ENCODE peak calls at places on chromosome 6, in five cellular contexts. R is suprapubic skin, K is heart right ventricle, C is HL-60, J is astrocyte. P is an unnamed sample.

GRCh38 chr6:2973656-2974055 is 2.3 kb upstream of the SERPINB6 start:
- DNase-seq in R (no peak), K (no peak), C (no peak), J (no peak), P (no peak)

GRCh38 chr6:44740566-44741120 is 353.1 kb downstream of the CDC5L start:
- DNase-seq in R (no peak), K (no peak), C (no peak), J (no peak), P (no peak)

GRCh38 chr6:75275067-75275466 is 9.5 kb downstream of the TMEM30A start:
- DNase-seq in R (no peak), K (no peak), C (no peak), J (peak; percentile 97), P (no peak)

GRCh38 chr6:36633915-36634314 is 39.8 kb downstream of the SRSF3 start:
- DNase-seq in R (no peak), K (peak; percentile 77), C (no peak), J (peak; percentile 89), P (no peak)

GRCh38 chr6:13378669-13379590 is 50.6 kb upstream of the TBC1D7 start:
- DNase-seq in R (peak; percentile 63), K (no peak), C (no peak), J (no peak), P (peak; percentile 70)

GRCh38 chr6:1893470-1894130 is 283.9 kb downstream of the FOXC1 start:
- DNase-seq in R (no peak), K (no peak), C (no peak), J (no peak), P (no peak)

GRCh38 chr6:133835901-133836300 is 53.0 kb upstream of the TCF21 start:
- DNase-seq in R (no peak), K (no peak), C (no peak), J (no peak), P (no peak)

GRCh38 chr6:167487706-167488664 is 163.1 kb downstream of the TTLL2 start:
- DNase-seq in R (no peak), K (no peak), C (no peak), J (no peak), P (no peak)

GRCh38 chr6:153096792-153097191 is 34.3 kb downstream of the RGS17 start:
- DNase-seq in R (no peak), K (no peak), C (no peak), J (no peak), P (no peak)

GRCh38 chr6:14499804-14500203 is 382.2 kb downstream of the CD83 start:
- DNase-seq in R (no peak), K (no peak), C (no peak), J (peak; percentile 90), P (no peak)

GRCh38 chr6:144279484-144280150 is 5.5 kb upstream of the UTRN start:
- DNase-seq in R (no peak), K (no peak), C (no peak), J (no peak), P (no peak)

GRCh38 chr6:113184291-113184690 is 672.9 kb upstream of the MARCKS start:
- DNase-seq in R (no peak), K (no peak), C (no peak), J (peak; percentile 98), P (no peak)

GRCh38 chr6:84018453-84019061 is 15.0 kb upstream of the MRAP2 start:
- DNase-seq in R (no peak), K (no peak), C (no peak), J (no peak), P (no peak)

GRCh38 chr6:15936503-15936902 is 192.4 kb upstream of the MYLIP start:
- DNase-seq in R (no peak), K (no peak), C (peak; percentile 60), J (no peak), P (peak; percentile 4)

GRCh38 chr6:65876668-65877067 is 169.6 kb upstream of the EYS start:
- DNase-seq in R (no peak), K (no peak), C (no peak), J (no peak), P (no peak)

GRCh38 chr6:31055401-31055800 is 45.1 kb downstream of the MUC22 start:
- DNase-seq in R (no peak), K (no peak), C (no peak), J (peak; percentile 40), P (no peak)

GRCh38 chr6:155349129-155349528 is 34.8 kb upstream of the TFB1M start:
- DNase-seq in R (no peak), K (no peak), C (no peak), J (peak; percentile 45), P (no peak)

GRCh38 chr6:28078836-28079235 is 1.5 kb upstream of the ZNF165 start:
- DNase-seq in R (no peak), K (no peak), C (no peak), J (no peak), P (no peak)

GRCh38 chr6:56292505-56293181 is 45.3 kb upstream of the COL21A1 start:
- DNase-seq in R (no peak), K (peak; percentile 44), C (peak; percentile 39), J (peak; percentile 35), P (peak; percentile 7)

GRCh38 chr6:157822221-157823000 is 635 bp upstream of the SNX9 start:
- DNase-seq in R (no peak), K (peak; percentile 27), C (no peak), J (no peak), P (no peak)

GRCh38 chr6:52517502-52518278 is 59.2 kb downstream of the TRAM2 start:
- DNase-seq in R (no peak), K (peak; percentile 91), C (no peak), J (peak; percentile 96), P (no peak)

GRCh38 chr6:75206338-75207210 is 721 bp upstream of the COL12A1 start:
- DNase-seq in R (no peak), K (no peak), C (no peak), J (peak; percentile 57), P (no peak)

GRCh38 chr6:31395832-31396231 is 7.6 kb upstream of the MICA start:
- DNase-seq in R (no peak), K (no peak), C (no peak), J (no peak), P (no peak)

DNA sequence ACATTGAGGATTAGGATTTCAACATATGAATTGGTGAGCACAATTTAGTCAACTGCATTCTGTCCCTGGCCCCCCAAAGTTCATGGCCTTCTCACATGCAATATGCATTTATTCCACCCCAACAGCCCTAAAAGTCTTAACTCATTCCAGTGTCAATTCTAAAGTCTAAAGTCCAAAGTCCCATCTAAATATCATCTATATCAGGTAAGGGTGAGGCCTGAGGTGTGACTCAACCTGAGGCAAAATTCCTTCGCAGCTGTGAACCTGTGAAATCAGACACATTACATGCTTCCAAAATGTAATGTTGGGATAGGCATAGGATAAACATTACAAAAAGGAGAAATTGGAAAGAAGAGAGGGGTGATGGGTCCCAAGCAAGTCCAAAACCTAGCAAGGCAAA is 27.8 kb downstream of the CLIC5 start:
- DNase-seq in R (no peak), K (no peak), C (no peak), J (no peak), P (no peak)
- H3K27ac ChIP-seq in R (no peak overlapping the region), K (peak overlapping the region; percentile 94), C (no peak overlapping the region), J (no peak overlapping the region), P (no peak overlapping the region)

GRCh38 chr6:139944131-139944530 is 569.7 kb upstream of the CITED2 start:
- DNase-seq in R (no peak), K (no peak), C (no peak), J (no peak), P (no peak)
- H3K27ac ChIP-seq in R (no peak overlapping the region), K (no peak overlapping the region), C (no peak overlapping the region), J (peak overlapping the region; percentile 87), P (no peak overlapping the region)

GRCh38 chr6:22145823-22146379 is 150.9 kb downstream of the PRL start:
- DNase-seq in R (no peak), K (peak; percentile 37), C (peak; percentile 49), J (peak; percentile 82), P (no peak)

GRCh38 chr6:22145294-22145693 is 151.5 kb downstream of the PRL start:
- DNase-seq in R (no peak), K (no peak), C (no peak), J (no peak), P (no peak)

GRCh38 chr6:22146581-22147468 is 150.0 kb downstream of the PRL start:
- DNase-seq in R (no peak), K (no peak), C (no peak), J (no peak), P (no peak)

GRCh38 chr6:22142931-22143330 is 153.9 kb downstream of the PRL start:
- DNase-seq in R (no peak), K (no peak), C (no peak), J (no peak), P (no peak)

DNA sequence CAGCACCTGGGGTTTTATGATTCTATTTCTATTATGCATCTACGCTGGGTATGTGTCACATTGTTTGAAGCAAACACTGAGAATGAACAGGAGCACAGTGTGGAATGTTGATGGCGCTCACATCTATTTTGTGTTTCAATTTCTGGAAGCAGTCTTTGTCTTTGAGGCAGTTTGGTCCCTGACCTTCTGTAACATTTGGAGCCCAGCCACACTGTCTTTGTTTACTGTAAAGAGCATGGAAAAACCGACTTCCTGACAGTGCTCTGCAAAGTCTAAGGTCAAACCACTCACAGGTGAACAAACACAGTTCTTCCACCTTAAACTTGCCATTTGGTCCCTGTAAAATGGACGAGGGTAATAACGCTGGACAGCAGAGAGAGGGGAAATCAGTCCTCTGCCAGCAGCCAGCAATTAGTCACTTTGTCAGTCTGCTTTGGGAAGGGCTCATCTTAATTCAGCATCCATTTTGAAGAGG is 155.5 kb downstream of the PRL start:
- DNase-seq in R (no peak), K (peak; percentile 70), C (no peak), J (peak; percentile 74), P (no peak)
- H3K27ac ChIP-seq in R (no peak overlapping the region), K (peak overlapping the region; percentile 68), C (no peak overlapping the region), J (no peak overlapping the region), P (no peak overlapping the region)

GRCh38 chr6:169211881-169212280 is 41.8 kb downstream of the THBS2 start:
- DNase-seq in R (no peak), K (no peak), C (no peak), J (no peak), P (no peak)

GRCh38 chr6:169215201-169215661 is 38.4 kb downstream of the THBS2 start:
- DNase-seq in R (no peak), K (no peak), C (no peak), J (peak; percentile 32), P (no peak)

GRCh38 chr6:169213814-169214520 is 39.7 kb downstream of the THBS2 start:
- DNase-seq in R (no peak), K (no peak), C (no peak), J (no peak), P (no peak)

GRCh38 chr6:169212436-169212835 is 41.2 kb downstream of the THBS2 start:
- DNase-seq in R (no peak), K (no peak), C (no peak), J (no peak), P (no peak)

DNA sequence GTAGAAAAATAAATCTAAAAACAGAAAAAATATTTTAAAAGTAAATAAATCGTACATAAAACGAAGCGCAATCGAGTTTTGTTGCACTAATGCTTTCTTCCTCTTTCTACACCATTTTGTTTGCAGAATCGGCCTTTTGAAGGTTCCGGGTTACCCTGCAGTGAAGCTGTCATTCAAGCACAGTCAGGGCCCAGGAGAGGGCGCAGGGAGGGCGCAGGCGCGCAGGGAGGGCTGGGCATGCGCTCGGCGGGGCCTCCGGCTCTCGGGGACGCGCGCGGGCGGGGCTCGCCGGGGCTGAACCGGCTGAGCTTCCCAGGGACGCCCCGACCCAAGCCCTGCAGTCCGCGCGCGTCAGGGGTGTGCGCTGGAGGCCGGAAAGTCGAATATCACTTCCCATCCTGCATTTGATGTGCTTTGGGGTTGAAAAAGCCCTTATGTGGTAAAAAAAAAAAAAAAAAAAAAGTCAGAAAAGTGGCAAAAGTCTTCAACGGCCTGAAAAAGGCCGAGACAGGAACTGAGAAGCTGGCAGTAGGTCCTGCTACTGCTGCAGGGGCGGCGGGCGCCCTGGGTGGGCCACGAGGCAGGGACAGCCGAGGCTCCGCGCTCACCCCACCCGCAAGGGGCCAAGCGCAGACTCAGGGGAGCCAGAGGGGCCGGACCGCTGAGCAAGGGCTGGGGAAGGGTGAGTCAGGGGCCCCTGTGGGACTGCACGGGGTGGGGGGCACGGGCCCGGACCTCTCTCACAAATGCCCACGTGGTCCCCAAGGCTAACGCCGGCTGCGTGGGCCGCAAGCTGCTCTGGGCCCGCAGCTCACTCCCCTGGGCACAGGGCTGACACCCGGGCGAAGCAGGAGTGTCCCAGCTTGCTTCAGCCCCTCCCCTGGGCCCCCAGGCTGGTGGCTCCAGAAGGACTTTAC is 40.5 kb downstream of the THBS2 start:
- DNase-seq in R (peak; percentile 89), K (peak; percentile 92), C (peak; percentile 96), J (peak; percentile 70), P (peak; percentile 83)
- H3K27ac ChIP-seq in R (peak overlapping the region; percentile 71), K (peak overlapping the region; percentile 88), C (peak overlapping the region; percentile 75), J (peak overlapping the region; percentile 82), P (no peak overlapping the region)